ENCODE peak calls at places on chromosomes 4 and X, in eight cellular contexts. F is BJ, L is Calu3, E is neural crest cell, X is uterus, A is fibroblast of pulmonary artery, M is body of pancreas, V is transverse colon. U is an unnamed sample.
A peak's percentile ranks its signal among the peaks of the same experiment; 100 is the strongest.

GRCh38 chr4:141890279-141890678 is 253.9 kb downstream of the IL15 start:
- DNase-seq in F (no peak), L (no peak), E (no peak), X (no peak), A (peak; percentile 6), M (no peak), V (no peak), U (no peak)

GRCh38 chr4:165631912-165632311 is 241.1 kb upstream of the TLL1 start:
- DNase-seq in F (no peak), L (no peak), E (no peak), X (no peak), A (no peak), M (no peak), V (no peak), U (no peak)

GRCh38 chrX:103554687-103555417 is 30.5 kb upstream of the TCEAL4 start:
- DNase-seq in F (no peak), L (peak; percentile 36), E (peak; percentile 50), X (no peak), A (no peak), M (peak; percentile 11), V (peak; percentile 24), U (peak; percentile 69)

GRCh38 chr4:78481180-78481579 is 70.4 kb upstream of the ANXA3 start:
- DNase-seq in F (peak; percentile 96), L (no peak), E (no peak), X (no peak), A (peak; percentile 71), M (no peak), V (no peak), U (no peak)

GRCh38 chr4:183848762-183849161 is 56.3 kb upstream of the STOX2 start:
- DNase-seq in F (no peak), L (no peak), E (no peak), X (no peak), A (no peak), M (no peak), V (no peak), U (no peak)

GRCh38 chrX:12954981-12955380 is 19.9 kb upstream of the TMSB4X start:
- DNase-seq in F (no peak), L (no peak), E (no peak), X (no peak), A (no peak), M (no peak), V (no peak), U (no peak)

GRCh38 chrX:116490091-116490490 is 27.3 kb upstream of the CT83 start:
- DNase-seq in F (no peak), L (no peak), E (no peak), X (no peak), A (peak; percentile 3), M (no peak), V (no peak), U (no peak)

GRCh38 chrX:111006119-111006518 is 89.9 kb upstream of the PAK3 start:
- DNase-seq in F (no peak), L (no peak), E (no peak), X (no peak), A (peak; percentile 4), M (no peak), V (no peak), U (no peak)

GRCh38 chrX:152926279-152926678 is 28.4 kb downstream of the ZNF185 start:
- DNase-seq in F (no peak), L (peak; percentile 79), E (peak; percentile 41), X (peak; percentile 72), A (peak; percentile 62), M (peak; percentile 67), V (peak; percentile 22), U (peak; percentile 46)

GRCh38 chrX:15310117-15310516 is 5.3 kb downstream of the ASB11 start:
- DNase-seq in F (no peak), L (peak; percentile 33), E (no peak), X (no peak), A (peak; percentile 68), M (peak; percentile 45), V (no peak), U (no peak)

GRCh38 chrX:55057691-55058249 is 17.1 kb upstream of the PAGE2B start:
- DNase-seq in F (no peak), L (peak; percentile 22), E (peak; percentile 23), X (no peak), A (peak; percentile 62), M (peak; percentile 14), V (no peak), U (peak; percentile 22)

GRCh38 chr4:3366893-3367775 is 74.3 kb downstream of the RGS12 start:
- DNase-seq in F (no peak), L (no peak), E (no peak), X (no peak), A (no peak), M (no peak), V (no peak), U (no peak)

GRCh38 chr4:26267087-26267486 is 53.7 kb upstream of the RBPJ start:
- DNase-seq in F (peak; percentile 26), L (no peak), E (no peak), X (peak; percentile 80), A (no peak), M (peak; percentile 25), V (peak; percentile 47), U (no peak)

GRCh38 chr4:172220679-172221078 is 407.5 kb downstream of the GALNTL6 start:
- DNase-seq in F (no peak), L (no peak), E (no peak), X (no peak), A (no peak), M (no peak), V (no peak), U (no peak)

GRCh38 chrX:118974908-118975671 is 672 bp downstream of the LONRF3 start:
- DNase-seq in F (no peak), L (peak; percentile 48), E (peak; percentile 12), X (peak; percentile 30), A (peak; percentile 13), M (peak; percentile 54), V (peak; percentile 58), U (peak; percentile 39)

GRCh38 chrX:50971390-50971789 is 60.9 kb downstream of the BMP15 start:
- DNase-seq in F (no peak), L (peak; percentile 21), E (no peak), X (no peak), A (no peak), M (no peak), V (no peak), U (no peak)

GRCh38 chrX:53729756-53730155 is 43.2 kb upstream of the HUWE1 start:
- DNase-seq in F (no peak), L (no peak), E (no peak), X (no peak), A (no peak), M (no peak), V (no peak), U (no peak)

GRCh38 chr4:168514249-168514852 is 17.5 kb downstream of the PALLD start:
- DNase-seq in F (no peak), L (no peak), E (no peak), X (no peak), A (peak; percentile 65), M (no peak), V (no peak), U (no peak)

GRCh38 chrX:43644124-43644701 is 11.9 kb upstream of the MAOA start:
- DNase-seq in F (no peak), L (no peak), E (no peak), X (no peak), A (peak; percentile 90), M (no peak), V (no peak), U (no peak)

GRCh38 chr4:144716778-144717177 is 70.8 kb downstream of the HHIP start:
- DNase-seq in F (no peak), L (no peak), E (no peak), X (no peak), A (no peak), M (no peak), V (no peak), U (no peak)

GRCh38 chr4:186792994-186793393 is 69.3 kb upstream of the FAT1 start:
- DNase-seq in F (peak; percentile 47), L (no peak), E (no peak), X (no peak), A (peak; percentile 40), M (no peak), V (no peak), U (no peak)

GRCh38 chr4:151785484-151786157 is 24.8 kb upstream of the GATB start:
- DNase-seq in F (no peak), L (no peak), E (no peak), X (no peak), A (no peak), M (no peak), V (no peak), U (no peak)

GRCh38 chrX:40719218-40719617 is 16.1 kb downstream of the MED14 start:
- DNase-seq in F (no peak), L (no peak), E (no peak), X (no peak), A (peak; percentile 32), M (no peak), V (no peak), U (no peak)

GRCh38 chrX:54358424-54359211 is 772 bp upstream of the WNK3 start:
- DNase-seq in F (no peak), L (no peak), E (peak; percentile 68), X (peak; percentile 34), A (peak; percentile 61), M (peak; percentile 22), V (peak; percentile 20), U (peak; percentile 82)

GRCh38 chr4:19304028-19304427 is 947.7 kb upstream of the SLIT2 start:
- DNase-seq in F (no peak), L (no peak), E (no peak), X (no peak), A (peak; percentile 5), M (no peak), V (no peak), U (no peak)

GRCh38 chr4:19309365-19309764 is 942.3 kb upstream of the SLIT2 start:
- DNase-seq in F (no peak), L (no peak), E (no peak), X (no peak), A (peak; percentile 85), M (no peak), V (no peak), U (no peak)
- TF ChIP-seq CTCF in F (peak; percentile 42), L (no peak), E (no peak), X (no peak), A (peak; percentile 58), M (no peak), V (no peak), U (no peak)

DNA sequence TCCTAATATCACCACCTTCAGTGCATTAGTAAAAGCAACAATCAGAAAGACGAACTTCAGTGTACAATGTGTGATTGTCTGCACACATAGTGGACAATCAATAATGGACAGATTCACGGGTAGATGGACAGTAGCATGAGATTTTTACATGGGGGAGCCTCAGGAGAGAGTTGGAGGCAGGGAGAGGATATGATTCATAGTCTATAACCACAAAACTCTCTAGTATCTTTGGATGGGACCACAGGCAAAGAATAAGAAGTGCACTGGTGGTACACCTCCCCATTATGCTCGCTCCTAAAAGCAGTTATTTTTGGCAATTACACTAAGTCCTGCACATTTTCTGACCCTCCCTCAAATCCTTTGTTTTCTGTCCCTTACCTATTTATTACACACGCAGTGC is 624.4 kb upstream of the ACTRT1 start:
- DNase-seq in F (no peak), L (no peak), E (no peak), X (no peak), A (no peak), M (no peak), V (no peak), U (no peak)
- TF ChIP-seq CTCF in F (no peak), L (no peak), E (no peak), X (no peak), A (no peak), M (no peak), V (no peak), U (no peak)

GRCh38 chr4:68995292-68995691 is 43.7 kb upstream of the UGT2A3 start:
- DNase-seq in F (no peak), L (no peak), E (no peak), X (no peak), A (no peak), M (no peak), V (no peak), U (no peak)
- TF ChIP-seq CTCF in F (no peak), L (no peak), E (no peak), X (no peak), A (no peak), M (no peak), V (no peak), U (no peak)

GRCh38 chr4:159455675-159456235 is 352.9 kb downstream of the RAPGEF2 start:
- DNase-seq in F (no peak), L (peak; percentile 36), E (peak; percentile 35), X (no peak), A (peak; percentile 58), M (no peak), V (no peak), U (peak; percentile 24)
- TF ChIP-seq CTCF in F (peak; percentile 87), L (peak; percentile 40), E (peak; percentile 72), X (no peak), A (peak; percentile 85), M (no peak), V (peak; percentile 28), U (peak; percentile 70)

U was measured in nephron progenitor cell.